ENCODE peak calls at places on chromosomes 6 and 20, in four cellular contexts. X is K562, F is WTC11, R is SK-N-SH. E is an unnamed sample.

GRCh38 chr6:112879920-112880413 is 532.8 kb downstream of the RFPL4B start:
- DNase-seq in R (no peak), F (peak), X (peak), E (peak)

GRCh38 chr6:111585241-111585968 is 20.3 kb downstream of the TRAF3IP2 start:
- DNase-seq in X (no peak), R (no peak), F (no peak), E (no peak)

GRCh38 chr20:9408422-9409300 is 105.7 kb upstream of the LAMP5 start:
- DNase-seq in F (no peak), R (no peak), X (no peak), E (no peak)

GRCh38 chr20:8305449-8305978 is 173.4 kb downstream of the PLCB1 start:
- DNase-seq in R (peak), F (peak), X (peak), E (peak)

GRCh38 chr6:3250278-3250677 is 8.5 kb upstream of the PSMG4 start:
- DNase-seq in X (no peak), R (no peak), F (no peak), E (no peak)

GRCh38 chr6:108966855-108967755 is 118.9 kb downstream of the ARMC2 start:
- DNase-seq in X (no peak), R (peak), F (peak), E (no peak)

GRCh38 chr6:158803733-158804143 is 15.4 kb downstream of the EZR start:
- DNase-seq in R (no peak), F (no peak), X (no peak), E (no peak)

GRCh38 chr6:157791461-157791860 is 31.6 kb upstream of the SNX9 start:
- DNase-seq in F (no peak), R (no peak), X (no peak), E (no peak)

GRCh38 chr20:8153281-8153908 is 21.3 kb downstream of the PLCB1 start:
- DNase-seq in F (no peak), X (no peak), R (no peak), E (no peak)

GRCh38 chr6:132414761-132415160 is 13.5 kb upstream of the MOXD1 start:
- DNase-seq in F (no peak), X (no peak), R (no peak), E (no peak)

GRCh38 chr20:21357851-21358250 is 39.5 kb downstream of the NKX2-4 start:
- DNase-seq in F (no peak), X (no peak), R (no peak), E (no peak)

GRCh38 chr20:3312940-3313656 is 74.1 kb upstream of the SLC4A11 start:
- DNase-seq in X (no peak), F (no peak), R (no peak), E (no peak)

GRCh38 chr6:45566882-45567281 is 189.1 kb upstream of the SUPT3H start:
- DNase-seq in F (no peak), R (no peak), X (no peak), E (no peak)

GRCh38 chr6:34829137-34829536 is 37.3 kb downstream of the BLTP3A start:
- DNase-seq in R (no peak), F (no peak), X (no peak), E (no peak)

GRCh38 chr6:109344226-109344625 is 38.0 kb downstream of the CD164 start:
- DNase-seq in F (no peak), R (no peak), X (no peak), E (no peak)

GRCh38 chr6:15522026-15522425 is 140.8 kb downstream of the DTNBP1 start:
- DNase-seq in R (no peak), X (no peak), F (no peak), E (no peak)

GRCh38 chr6:107290491-107290890 is 168.9 kb downstream of the PDSS2 start:
- DNase-seq in F (no peak), X (peak), R (no peak), E (no peak)
- TF ChIP-seq TEAD4 in F (no peak), X (no peak), R (no peak), E (no peak)

GRCh38 chr6:84455630-84456029 is 228.2 kb upstream of the CEP162 start:
- DNase-seq in X (no peak), F (no peak), R (no peak), E (no peak)
- TF ChIP-seq TEAD4 in X (no peak), F (no peak), R (no peak), E (no peak)

DNA sequence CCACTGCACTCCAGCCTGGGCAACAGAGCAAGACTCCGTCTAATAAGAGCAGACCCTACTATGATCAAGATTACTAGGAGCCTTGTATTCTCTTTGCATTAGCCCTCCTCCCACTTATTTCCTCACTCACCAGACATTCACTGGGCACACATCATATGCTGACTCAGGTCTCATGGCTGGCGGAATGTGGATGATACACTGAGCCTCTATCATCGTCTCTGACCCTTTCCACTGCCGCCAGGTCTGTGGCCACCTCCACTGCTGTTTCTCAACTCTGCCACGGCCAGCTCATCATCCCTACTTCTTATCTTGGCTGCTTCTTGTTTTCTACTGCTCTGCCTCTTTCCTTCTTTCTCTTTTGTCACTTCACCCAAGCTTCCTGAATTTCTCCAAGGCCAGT is 161.0 kb downstream of the BACH2 start:
- DNase-seq in F (no peak), X (no peak), R (no peak), E (no peak)
- TF ChIP-seq TEAD4 in F (no peak), X (no peak), R (no peak), E (no peak)

DNA sequence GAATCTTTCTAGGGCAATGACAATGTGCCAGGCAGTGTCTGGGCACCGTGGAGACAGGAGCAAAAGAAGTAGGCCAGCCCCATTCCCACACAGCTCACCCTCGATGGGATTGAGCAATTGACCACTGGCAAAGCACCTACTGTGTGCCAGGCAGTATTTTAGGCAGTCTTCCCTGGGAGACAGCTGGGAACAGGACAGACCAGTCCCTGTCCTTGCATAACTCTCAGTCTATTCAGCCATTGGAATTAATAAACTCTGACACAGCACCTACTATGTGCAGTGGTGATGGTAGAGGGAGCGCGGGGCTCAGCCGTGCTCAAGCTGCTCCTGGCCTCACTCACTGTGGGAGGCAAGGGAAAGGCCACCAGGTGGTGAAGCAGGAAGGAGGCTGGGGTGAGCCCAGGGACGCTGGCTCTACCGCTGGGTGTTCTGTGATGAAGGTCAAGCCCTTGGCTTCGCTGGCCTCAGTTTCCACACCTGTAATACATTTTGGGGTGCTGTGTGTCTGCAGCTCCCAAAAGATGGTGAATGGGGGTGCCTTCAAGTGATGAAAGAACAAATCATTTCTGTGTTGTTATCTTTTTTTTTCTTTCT is 122.3 kb upstream of the PMEPA1 start:
- DNase-seq in X (no peak), R (no peak), F (no peak), E (no peak)
- TF ChIP-seq TEAD4 in X (no peak), R (no peak), F (no peak), E (no peak)

GRCh38 chr6:32153252-32153834 is 598 bp upstream of the PPT2 start:
- DNase-seq in F (peak), X (peak), R (peak), E (peak)

GRCh38 chr6:32151885-32152311 is at the start of gene PRRT1:
- DNase-seq in F (no peak), X (no peak), R (peak), E (no peak)

GRCh38 chr6:32153835-32154513 is at the start of gene PPT2:
- DNase-seq in R (peak), X (peak), F (peak), E (peak)

GRCh38 chr6:32151131-32151884 is 431 bp downstream of the PRRT1 start:
- DNase-seq in F (no peak), R (no peak), X (no peak), E (no peak)

GRCh38 chr6:32152414-32153251 is 894 bp upstream of the PRRT1 start:
- DNase-seq in R (peak), X (peak), F (no peak), E (no peak)
- TF ChIP-seq TEAD4 in R (no peak), X (no peak), F (no peak), E (no peak)

GRCh38 chr6:149237464-149237863 is 80.0 kb upstream of the TAB2 start:
- DNase-seq in X (no peak), R (no peak), F (no peak), E (no peak)

GRCh38 chr6:149234051-149234962 is 83.2 kb upstream of the TAB2 start:
- DNase-seq in X (no peak), R (no peak), F (no peak), E (no peak)

GRCh38 chr6:149236584-149236983 is 80.9 kb upstream of the TAB2 start:
- DNase-seq in R (peak), X (no peak), F (no peak), E (no peak)

GRCh38 chr6:149233056-149233715 is 84.3 kb upstream of the TAB2 start:
- DNase-seq in F (no peak), R (no peak), X (peak), E (no peak)

GRCh38 chr6:149235130-149235561 is 82.4 kb upstream of the TAB2 start:
- DNase-seq in X (no peak), F (no peak), R (no peak), E (no peak)
- TF ChIP-seq TEAD4 in X (no peak), F (no peak), R (peak), E (no peak)

DNA sequence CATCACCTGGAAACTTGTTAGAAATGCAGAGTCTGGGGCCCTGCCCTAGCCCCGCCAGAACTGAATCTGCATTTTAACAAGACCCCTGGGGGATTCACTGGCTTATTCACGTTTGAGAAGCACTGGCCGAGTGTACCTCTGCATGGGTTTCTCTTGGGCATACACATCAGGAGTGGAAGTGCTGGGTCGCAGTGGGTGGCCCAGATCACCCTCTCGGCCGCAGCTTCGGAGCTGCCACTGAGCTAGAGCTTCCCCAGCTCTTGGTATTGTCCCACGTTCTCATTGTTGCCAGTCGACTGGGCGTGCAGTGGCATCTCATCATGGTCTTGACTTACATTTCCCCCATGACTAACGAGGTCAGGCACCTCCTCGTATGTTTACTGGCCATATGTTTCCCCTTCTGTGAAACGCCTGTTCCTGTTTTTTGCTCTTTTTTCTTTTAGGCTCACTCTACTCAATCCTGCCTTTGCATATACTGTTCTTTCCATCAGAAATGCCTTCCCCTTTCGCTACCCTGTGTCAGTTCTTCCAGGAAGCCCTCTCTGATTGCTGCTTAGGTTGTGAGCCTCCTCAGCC is 3.0 kb upstream of the DLGAP4 start:
- DNase-seq in R (no peak), F (no peak), X (no peak), E (no peak)
- TF ChIP-seq TEAD4 in R (no peak), F (no peak), X (no peak), E (no peak)

DNA sequence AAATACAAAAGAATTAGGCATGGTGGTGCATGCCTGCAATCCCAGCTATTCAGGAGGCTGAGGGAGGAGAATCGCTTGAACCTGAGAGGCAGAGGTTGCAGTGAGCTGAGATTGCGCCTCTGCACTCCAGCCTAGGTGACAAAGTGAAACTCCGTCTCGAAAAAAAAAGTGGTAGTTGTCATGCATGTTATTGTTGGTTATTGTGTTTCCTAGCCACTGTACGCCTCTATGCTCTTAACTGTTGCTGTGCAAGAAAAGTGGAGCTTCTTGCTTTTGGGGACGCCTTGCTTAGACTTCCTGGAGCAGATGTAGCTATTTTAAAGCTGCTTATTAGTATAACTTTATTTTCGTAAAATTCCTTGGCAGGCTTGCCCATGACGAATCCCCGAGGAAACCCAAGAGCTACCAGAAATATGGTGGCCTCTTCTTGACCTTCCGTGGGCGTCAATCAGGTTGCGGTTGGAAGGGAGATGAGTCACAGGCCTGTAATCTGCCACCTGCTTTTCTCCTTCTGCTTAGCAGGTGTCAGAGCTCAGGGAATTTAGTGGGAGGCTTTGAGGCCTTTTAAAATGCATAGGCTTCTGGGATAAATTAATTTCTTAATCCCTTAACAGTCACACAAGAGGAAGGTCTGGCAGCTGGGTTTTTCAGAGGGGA is 17.3 kb downstream of the GABRR2 start:
- DNase-seq in X (peak), R (no peak), F (no peak), E (no peak)
- TF ChIP-seq TEAD4 in X (peak), R (peak), F (no peak), E (no peak)

E was measured in H1.